ENCODE peak calls at places on chromosome 7, in ten cellular contexts. D is right lobe of liver; I is fibroblast of lung; H is IMR-90; L is AG09309; V is choroid plexus epithelial cell; K is CD8-positive, alpha-beta memory T cell; O is brain microvascular endothelial cell; A is AG04450; Z is OCI-LY7. B is an unnamed sample.

GRCh38 chr7:29801929-29802328 is 4.4 kb upstream of the WIPF3 start:
- DNase-seq in D (no peak), I (no peak), H (no peak), L (no peak), V (no peak), K (no peak), O (no peak), A (no peak), Z (no peak), B (no peak)

GRCh38 chr7:66558201-66558641 is 70.5 kb upstream of the KCTD7 start:
- DNase-seq in D (no peak), I (no peak), H (no peak), L (no peak), V (no peak), K (no peak), O (no peak), A (no peak), Z (no peak), B (no peak)

GRCh38 chr7:75623390-75624133 is 115.2 kb downstream of the HIP1 start:
- DNase-seq in D (no peak), I (peak), H (peak), L (no peak), V (no peak), K (no peak), O (no peak), A (no peak), Z (no peak), B (no peak)

GRCh38 chr7:10696064-10696463 is 277.6 kb upstream of the PHF14 start:
- DNase-seq in D (no peak), I (no peak), H (no peak), L (no peak), V (no peak), K (no peak), O (no peak), A (no peak), Z (no peak), B (no peak)

GRCh38 chr7:39650676-39651075 is 27.3 kb downstream of the RALA start:
- DNase-seq in D (no peak), I (peak), H (peak), L (peak), V (peak), K (no peak), O (peak), A (peak), Z (no peak), B (no peak)

GRCh38 chr7:83001362-83002040 is 161.2 kb downstream of the PCLO start:
- DNase-seq in D (no peak), I (peak), H (no peak), L (no peak), V (peak), K (no peak), O (peak), A (no peak), Z (no peak), B (no peak)

GRCh38 chr7:158910254-158911053 is 54.1 kb downstream of the DYNC2I1 start:
- DNase-seq in D (no peak), I (no peak), H (no peak), L (no peak), V (no peak), K (no peak), O (no peak), A (no peak), Z (no peak), B (no peak)

GRCh38 chr7:88146611-88147010 is 73.2 kb downstream of the SRI start:
- DNase-seq in D (no peak), I (no peak), H (no peak), L (no peak), V (no peak), K (no peak), O (no peak), A (no peak), Z (no peak), B (no peak)

GRCh38 chr7:115634633-115635032 is 395.9 kb downstream of the TFEC start:
- DNase-seq in D (no peak), I (no peak), H (no peak), L (no peak), V (no peak), K (no peak), O (no peak), A (no peak), Z (no peak), B (no peak)

GRCh38 chr7:99791021-99791420 is 7.0 kb upstream of the CYP3A4 start:
- DNase-seq in D (no peak), I (peak), H (peak), L (peak), V (no peak), K (no peak), O (peak), A (no peak), Z (no peak), B (no peak)

GRCh38 chr7:132049462-132050304 is 493.3 kb upstream of the PODXL start:
- DNase-seq in D (no peak), I (no peak), H (peak), L (no peak), V (peak), K (no peak), O (peak), A (no peak), Z (peak), B (no peak)

GRCh38 chr7:92647652-92648051 is 57.5 kb upstream of the FAM133B start:
- DNase-seq in D (no peak), I (no peak), H (no peak), L (no peak), V (no peak), K (no peak), O (no peak), A (no peak), Z (no peak), B (no peak)

GRCh38 chr7:12281026-12281425 is 69.9 kb downstream of the TMEM106B start:
- DNase-seq in D (no peak), I (peak), H (peak), L (no peak), V (peak), K (no peak), O (no peak), A (no peak), Z (no peak), B (no peak)

GRCh38 chr7:130458256-130458655 is 17.4 kb upstream of the CEP41 start:
- DNase-seq in D (no peak), I (no peak), H (no peak), L (no peak), V (no peak), K (peak), O (no peak), A (no peak), Z (no peak), B (no peak)

GRCh38 chr7:105890290-105890997 is 14.0 kb upstream of the ATXN7L1 start:
- DNase-seq in D (no peak), I (peak), H (peak), L (no peak), V (peak), K (no peak), O (peak), A (no peak), Z (no peak), B (no peak)

GRCh38 chr7:74418076-74418475 is 35.6 kb upstream of the GTF2IRD1 start:
- DNase-seq in D (no peak), I (no peak), H (no peak), L (no peak), V (no peak), K (no peak), O (no peak), A (no peak), Z (no peak), B (no peak)

GRCh38 chr7:8114175-8114574 is 145.6 kb downstream of the GLCCI1 start:
- DNase-seq in D (no peak), I (no peak), H (no peak), L (no peak), V (no peak), K (no peak), O (no peak), A (no peak), Z (no peak), B (no peak)
- H3K4me3 ChIP-seq in D (no peak), I (no peak), H (no peak), L (no peak), V (no peak), K (no peak), O (no peak), A (no peak), Z (no peak), B (no peak)

GRCh38 chr7:146878901-146879300 is 762.3 kb downstream of the CNTNAP2 start:
- DNase-seq in D (no peak), I (no peak), H (no peak), L (no peak), V (no peak), K (no peak), O (no peak), A (no peak), Z (no peak), B (no peak)

GRCh38 chr7:146875222-146875785 is 758.7 kb downstream of the CNTNAP2 start:
- DNase-seq in D (no peak), I (no peak), H (no peak), L (no peak), V (no peak), K (no peak), O (no peak), A (no peak), Z (no peak), B (no peak)

GRCh38 chr7:146874722-146875121 is 758.1 kb downstream of the CNTNAP2 start:
- DNase-seq in D (no peak), I (no peak), H (no peak), L (no peak), V (no peak), K (no peak), O (no peak), A (no peak), Z (no peak), B (no peak)
- H3K4me3 ChIP-seq in D (no peak), I (no peak), H (no peak), L (no peak), V (no peak), K (no peak), O (no peak), A (no peak), Z (no peak), B (no peak)

GRCh38 chr7:24197852-24198251 is 86.1 kb upstream of the NPY start:
- DNase-seq in D (no peak), I (peak), H (no peak), L (no peak), V (peak), K (no peak), O (no peak), A (no peak), Z (no peak), B (no peak)

GRCh38 chr7:24192701-24193100 is 91.3 kb upstream of the NPY start:
- DNase-seq in D (no peak), I (no peak), H (no peak), L (no peak), V (no peak), K (no peak), O (no peak), A (no peak), Z (no peak), B (no peak)

DNA sequence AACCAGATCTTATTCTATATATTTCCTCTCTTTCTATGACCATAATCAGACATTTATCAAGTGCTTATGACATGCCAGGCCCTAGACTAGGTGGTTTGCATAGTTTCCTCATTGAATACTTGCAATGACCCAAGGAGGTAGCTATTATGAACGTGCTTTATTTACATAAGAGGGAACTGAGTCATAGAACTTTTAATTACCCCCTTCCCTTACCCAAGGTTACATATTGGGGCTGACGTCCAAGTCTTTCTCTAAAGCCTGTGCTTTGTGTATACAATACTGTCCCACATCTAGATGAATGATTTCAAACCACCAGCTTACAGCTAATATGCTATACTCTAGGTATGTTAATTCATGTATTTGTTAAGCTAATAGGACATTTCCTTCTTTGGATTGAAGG is 91.9 kb upstream of the NPY start:
- DNase-seq in D (no peak), I (peak), H (peak), L (no peak), V (no peak), K (no peak), O (no peak), A (peak), Z (no peak), B (no peak)
- H3K4me3 ChIP-seq in D (no peak), I (no peak), H (no peak), L (no peak), V (no peak), K (no peak), O (no peak), A (no peak), Z (no peak), B (no peak)

GRCh38 chr7:77222065-77222464 is 22.4 kb upstream of the FGL2 start:
- DNase-seq in D (no peak), I (no peak), H (no peak), L (no peak), V (no peak), K (no peak), O (no peak), A (no peak), Z (no peak), B (no peak)
- H3K4me3 ChIP-seq in D (no peak), I (no peak), H (no peak), L (no peak), V (no peak), K (no peak), O (no peak), A (no peak), Z (no peak), B (no peak)

GRCh38 chr7:230274-230673 is 37.9 kb downstream of the FAM20C start:
- DNase-seq in D (no peak), I (no peak), H (no peak), L (no peak), V (no peak), K (no peak), O (no peak), A (no peak), Z (no peak), B (no peak)
- H3K4me3 ChIP-seq in D (no peak), I (no peak), H (no peak), L (no peak), V (no peak), K (no peak), O (no peak), A (no peak), Z (no peak), B (no peak)

GRCh38 chr7:44963526-44964290 is 15.1 kb downstream of the MYO1G start:
- DNase-seq in D (no peak), I (no peak), H (no peak), L (no peak), V (no peak), K (no peak), O (no peak), A (no peak), Z (no peak), B (no peak)
- H3K4me3 ChIP-seq in D (no peak), I (no peak), H (no peak), L (no peak), V (no peak), K (no peak), O (no peak), A (no peak), Z (no peak), B (no peak)

B was measured in BJ.